ENCODE peak calls at places on chromosome 7, in eight cellular contexts. One of them, this sample, is unnamed.

GRCh38 chr7:99955247-99955646 is 20.6 kb downstream of the AZGP1 start:
- DNase-seq in thoracic aorta: no peak
- DNase-seq in nephron progenitor cell: no peak
- DNase-seq in T follicular helper cell: no peak
- DNase-seq in activated CD4-positive, CD25-positive, alpha-beta regulatory T cell: no peak
- DNase-seq in stimulated activated CD4-positive, alpha-beta T cell treated with anti-CD3 and anti-CD28 coated beads, TNF-alpha, amount 100 ng/mL, for 1 hour: no peak
- DNase-seq in endothelial cell: no peak
- DNase-seq in frontal cortex: no peak
- DNase-seq in this sample: no peak

GRCh38 chr7:17090751-17091150 is 207.7 kb upstream of the AHR start:
- DNase-seq in thoracic aorta: no peak
- DNase-seq in nephron progenitor cell: no peak
- DNase-seq in T follicular helper cell: no peak
- DNase-seq in activated CD4-positive, CD25-positive, alpha-beta regulatory T cell: no peak
- DNase-seq in stimulated activated CD4-positive, alpha-beta T cell treated with anti-CD3 and anti-CD28 coated beads, TNF-alpha, amount 100 ng/mL, for 1 hour: no peak
- DNase-seq in endothelial cell: no peak
- DNase-seq in frontal cortex: no peak
- DNase-seq in this sample: no peak

GRCh38 chr7:6590645-6591110 is 857 bp downstream of the INTS15 start:
- DNase-seq in thoracic aorta: no peak
- DNase-seq in nephron progenitor cell: no peak
- DNase-seq in T follicular helper cell: no peak
- DNase-seq in activated CD4-positive, CD25-positive, alpha-beta regulatory T cell: no peak
- DNase-seq in stimulated activated CD4-positive, alpha-beta T cell treated with anti-CD3 and anti-CD28 coated beads, TNF-alpha, amount 100 ng/mL, for 1 hour: no peak
- DNase-seq in endothelial cell: no peak
- DNase-seq in frontal cortex: no peak
- DNase-seq in this sample: no peak

GRCh38 chr7:80387634-80388033 is 124.2 kb downstream of the GNAT3 start:
- DNase-seq in thoracic aorta: no peak
- DNase-seq in nephron progenitor cell: no peak
- DNase-seq in T follicular helper cell: no peak
- DNase-seq in activated CD4-positive, CD25-positive, alpha-beta regulatory T cell: no peak
- DNase-seq in stimulated activated CD4-positive, alpha-beta T cell treated with anti-CD3 and anti-CD28 coated beads, TNF-alpha, amount 100 ng/mL, for 1 hour: no peak
- DNase-seq in endothelial cell: no peak
- DNase-seq in frontal cortex: no peak
- DNase-seq in this sample: no peak

GRCh38 chr7:71618281-71618680 is 486.3 kb downstream of the GALNT17 start:
- DNase-seq in thoracic aorta: no peak
- DNase-seq in nephron progenitor cell: no peak
- DNase-seq in T follicular helper cell: no peak
- DNase-seq in activated CD4-positive, CD25-positive, alpha-beta regulatory T cell: no peak
- DNase-seq in stimulated activated CD4-positive, alpha-beta T cell treated with anti-CD3 and anti-CD28 coated beads, TNF-alpha, amount 100 ng/mL, for 1 hour: no peak
- DNase-seq in endothelial cell: no peak
- DNase-seq in frontal cortex: no peak
- DNase-seq in this sample: no peak

GRCh38 chr7:71480814-71481213 is 348.9 kb downstream of the GALNT17 start:
- DNase-seq in thoracic aorta: no peak
- DNase-seq in nephron progenitor cell: no peak
- DNase-seq in T follicular helper cell: no peak
- DNase-seq in activated CD4-positive, CD25-positive, alpha-beta regulatory T cell: no peak
- DNase-seq in stimulated activated CD4-positive, alpha-beta T cell treated with anti-CD3 and anti-CD28 coated beads, TNF-alpha, amount 100 ng/mL, for 1 hour: no peak
- DNase-seq in endothelial cell: no peak
- DNase-seq in frontal cortex: no peak
- DNase-seq in this sample: no peak

GRCh38 chr7:36999851-37000480 is 275.7 kb upstream of the AOAH start:
- DNase-seq in thoracic aorta: no peak
- DNase-seq in nephron progenitor cell: no peak
- DNase-seq in T follicular helper cell: no peak
- DNase-seq in activated CD4-positive, CD25-positive, alpha-beta regulatory T cell: no peak
- DNase-seq in stimulated activated CD4-positive, alpha-beta T cell treated with anti-CD3 and anti-CD28 coated beads, TNF-alpha, amount 100 ng/mL, for 1 hour: no peak
- DNase-seq in endothelial cell: no peak
- DNase-seq in frontal cortex: no peak
- DNase-seq in this sample: no peak

GRCh38 chr7:20075415-20075814 is 141.8 kb downstream of the MACC1 start:
- DNase-seq in thoracic aorta: no peak
- DNase-seq in nephron progenitor cell: no peak
- DNase-seq in T follicular helper cell: no peak
- DNase-seq in activated CD4-positive, CD25-positive, alpha-beta regulatory T cell: no peak
- DNase-seq in stimulated activated CD4-positive, alpha-beta T cell treated with anti-CD3 and anti-CD28 coated beads, TNF-alpha, amount 100 ng/mL, for 1 hour: no peak
- DNase-seq in endothelial cell: no peak
- DNase-seq in frontal cortex: no peak
- DNase-seq in this sample: no peak

GRCh38 chr7:43649755-43650274 is 66.9 kb downstream of the STK17A start:
- DNase-seq in thoracic aorta: no peak
- DNase-seq in nephron progenitor cell: no peak
- DNase-seq in T follicular helper cell: peak
- DNase-seq in activated CD4-positive, CD25-positive, alpha-beta regulatory T cell: peak
- DNase-seq in stimulated activated CD4-positive, alpha-beta T cell treated with anti-CD3 and anti-CD28 coated beads, TNF-alpha, amount 100 ng/mL, for 1 hour: peak
- DNase-seq in endothelial cell: no peak
- DNase-seq in frontal cortex: no peak
- DNase-seq in this sample: no peak

GRCh38 chr7:18212308-18212707 is 184.7 kb upstream of the PRPS1L1 start:
- DNase-seq in thoracic aorta: no peak
- DNase-seq in nephron progenitor cell: no peak
- DNase-seq in T follicular helper cell: no peak
- DNase-seq in activated CD4-positive, CD25-positive, alpha-beta regulatory T cell: no peak
- DNase-seq in stimulated activated CD4-positive, alpha-beta T cell treated with anti-CD3 and anti-CD28 coated beads, TNF-alpha, amount 100 ng/mL, for 1 hour: no peak
- DNase-seq in endothelial cell: no peak
- DNase-seq in frontal cortex: no peak
- DNase-seq in this sample: no peak

GRCh38 chr7:155490697-155491628 is 33.0 kb downstream of the EN2 start:
- DNase-seq in thoracic aorta: no peak
- DNase-seq in nephron progenitor cell: peak
- DNase-seq in T follicular helper cell: no peak
- DNase-seq in activated CD4-positive, CD25-positive, alpha-beta regulatory T cell: no peak
- DNase-seq in stimulated activated CD4-positive, alpha-beta T cell treated with anti-CD3 and anti-CD28 coated beads, TNF-alpha, amount 100 ng/mL, for 1 hour: no peak
- DNase-seq in endothelial cell: peak
- DNase-seq in frontal cortex: no peak
- DNase-seq in this sample: peak

GRCh38 chr7:111796671-111797070 is 234.4 kb upstream of the IMMP2L start:
- DNase-seq in thoracic aorta: no peak
- DNase-seq in nephron progenitor cell: peak
- DNase-seq in T follicular helper cell: no peak
- DNase-seq in activated CD4-positive, CD25-positive, alpha-beta regulatory T cell: no peak
- DNase-seq in stimulated activated CD4-positive, alpha-beta T cell treated with anti-CD3 and anti-CD28 coated beads, TNF-alpha, amount 100 ng/mL, for 1 hour: no peak
- DNase-seq in endothelial cell: no peak
- DNase-seq in frontal cortex: no peak
- DNase-seq in this sample: no peak

GRCh38 chr7:107966701-107967100 is 36.3 kb downstream of the LAMB1 start:
- DNase-seq in thoracic aorta: no peak
- DNase-seq in nephron progenitor cell: no peak
- DNase-seq in T follicular helper cell: no peak
- DNase-seq in activated CD4-positive, CD25-positive, alpha-beta regulatory T cell: no peak
- DNase-seq in stimulated activated CD4-positive, alpha-beta T cell treated with anti-CD3 and anti-CD28 coated beads, TNF-alpha, amount 100 ng/mL, for 1 hour: no peak
- DNase-seq in endothelial cell: no peak
- DNase-seq in frontal cortex: no peak
- DNase-seq in this sample: no peak

GRCh38 chr7:64890761-64891666 is 12.1 kb upstream of the ZNF273 start:
- DNase-seq in thoracic aorta: no peak
- DNase-seq in nephron progenitor cell: no peak
- DNase-seq in T follicular helper cell: no peak
- DNase-seq in activated CD4-positive, CD25-positive, alpha-beta regulatory T cell: no peak
- DNase-seq in stimulated activated CD4-positive, alpha-beta T cell treated with anti-CD3 and anti-CD28 coated beads, TNF-alpha, amount 100 ng/mL, for 1 hour: no peak
- DNase-seq in endothelial cell: no peak
- DNase-seq in frontal cortex: peak
- DNase-seq in this sample: no peak

This sample was measured in heart right ventricle.